ENCODE peak calls at places on chromosomes 2 and 18, in four cellular contexts. D, Z, P and W are unnamed samples.
A peak's percentile ranks its signal among the peaks of the same experiment; 100 is the strongest.

GRCh38 chr2:18440141-18440605 is 120.3 kb downstream of the RDH14 start:
- DNase-seq in D (no peak), Z (no peak), P (no peak), W (no peak)

GRCh38 chr2:182779323-182779722 is 63.3 kb downstream of the DNAJC10 start:
- DNase-seq in D (no peak), Z (no peak), P (no peak), W (no peak)

GRCh38 chr2:219453691-219454131 is 19.1 kb downstream of the SPEG start:
- DNase-seq in D (peak; percentile 74), Z (no peak), P (peak; percentile 27), W (no peak)

GRCh38 chr18:6683112-6683876 is 46.2 kb upstream of the ARHGAP28 start:
- DNase-seq in D (no peak), Z (no peak), P (no peak), W (no peak)

GRCh38 chr2:100016756-100017155 is 125.6 kb downstream of the AFF3 start:
- DNase-seq in D (no peak), Z (no peak), P (no peak), W (no peak)

GRCh38 chr2:108604196-108604595 is 69.9 kb downstream of the LIMS1 start:
- DNase-seq in D (no peak), Z (no peak), P (no peak), W (no peak)

GRCh38 chr2:183825710-183826109 is 701.5 kb downstream of the NUP35 start:
- DNase-seq in D (no peak), Z (no peak), P (no peak), W (no peak)

GRCh38 chr18:10707294-10707693 is 181.5 kb downstream of the NAPG start:
- DNase-seq in D (no peak), Z (no peak), P (no peak), W (no peak)

GRCh38 chr18:79585395-79586370 is 93.9 kb upstream of the CTDP1 start:
- DNase-seq in D (no peak), Z (no peak), P (no peak), W (no peak)